ENCODE peak calls at places on chromosomes 2 and 18, in seven cellular contexts. Y is neural crest cell, S is pancreas, A is heart left ventricle, Z is nephron progenitor cell, D is chondrocyte, H is fibroblast of mammary gland. B is an unnamed sample.

GRCh38 chr2:160646684-160647444 is 153.3 kb upstream of the RBMS1 start:
- DNase-seq in Y (no peak), S (no peak), A (no peak), Z (no peak), D (no peak), H (no peak), B (no peak)

GRCh38 chr18:48024009-48024512 is 93.6 kb upstream of the SMAD2 start:
- DNase-seq in Y (no peak), S (no peak), A (no peak), Z (no peak), D (no peak), H (no peak), B (no peak)

GRCh38 chr2:23658466-23658942 is 268.4 kb downstream of the ATAD2B start:
- DNase-seq in Y (no peak), S (no peak), A (peak), Z (peak), D (no peak), H (peak), B (no peak)

GRCh38 chr2:98807221-98807620 is 76.3 kb upstream of the MGAT4A start:
- DNase-seq in Y (no peak), S (no peak), A (no peak), Z (no peak), D (no peak), H (no peak), B (no peak)

GRCh38 chr2:99648115-99648850 is 158.5 kb upstream of the REV1 start:
- DNase-seq in Y (no peak), S (no peak), A (no peak), Z (no peak), D (no peak), H (peak), B (peak)

GRCh38 chr2:219010162-219010756 is 17.0 kb upstream of the CRYBA2 start:
- DNase-seq in Y (no peak), S (no peak), A (no peak), Z (no peak), D (no peak), H (no peak), B (peak)

GRCh38 chr2:128410035-128410757 is 91.5 kb upstream of the HS6ST1 start:
- DNase-seq in Y (no peak), S (no peak), A (no peak), Z (no peak), D (peak), H (no peak), B (no peak)

GRCh38 chr2:178479275-178479616 is 846 bp upstream of the FKBP7 start:
- DNase-seq in Y (no peak), S (no peak), A (no peak), Z (no peak), D (no peak), H (no peak), B (no peak)

GRCh38 chr2:241036964-241037421 is 38.6 kb downstream of the SNED1 start:
- DNase-seq in Y (no peak), S (no peak), A (no peak), Z (no peak), D (no peak), H (no peak), B (no peak)

GRCh38 chr2:218218409-218219185 is 1.6 kb downstream of the ARPC2 start:
- DNase-seq in Y (no peak), S (no peak), A (no peak), Z (no peak), D (no peak), H (no peak), B (no peak)

GRCh38 chr2:108315408-108316193 is 26.9 kb downstream of the SULT1C2 start:
- DNase-seq in Y (no peak), S (no peak), A (no peak), Z (no peak), D (no peak), H (no peak), B (no peak)

GRCh38 chr2:127196549-127196948 is 23.6 kb downstream of the CYP27C1 start:
- DNase-seq in Y (no peak), S (no peak), A (no peak), Z (no peak), D (no peak), H (no peak), B (no peak)

GRCh38 chr2:127199223-127199622 is 20.9 kb downstream of the CYP27C1 start:
- DNase-seq in Y (no peak), S (no peak), A (no peak), Z (no peak), D (no peak), H (no peak), B (no peak)

GRCh38 chr2:127197475-127198385 is 22.4 kb downstream of the CYP27C1 start:
- DNase-seq in Y (peak), S (no peak), A (no peak), Z (peak), D (no peak), H (peak), B (peak)

GRCh38 chr2:127195140-127196074 is 24.7 kb downstream of the CYP27C1 start:
- DNase-seq in Y (no peak), S (no peak), A (no peak), Z (no peak), D (no peak), H (no peak), B (no peak)

GRCh38 chr2:127196998-127197397 is 23.1 kb downstream of the CYP27C1 start:
- DNase-seq in Y (no peak), S (no peak), A (no peak), Z (no peak), D (no peak), H (no peak), B (no peak)
- TF ChIP-seq CTCF in Y (peak), S (no peak), A (peak), Z (no peak), D (peak), H (peak), B (peak)

GRCh38 chr2:47536696-47537095 is 133.7 kb downstream of the MSH2 start:
- DNase-seq in Y (no peak), S (no peak), A (no peak), Z (no peak), D (no peak), H (peak), B (peak)

GRCh38 chr2:47535991-47536390 is 133.0 kb downstream of the MSH2 start:
- DNase-seq in Y (no peak), S (no peak), A (no peak), Z (no peak), D (no peak), H (peak), B (peak)

GRCh38 chr2:47541848-47542450 is 139.0 kb downstream of the MSH2 start:
- DNase-seq in Y (no peak), S (no peak), A (no peak), Z (no peak), D (no peak), H (no peak), B (no peak)

GRCh38 chr2:47535073-47535472 is 132.1 kb downstream of the MSH2 start:
- DNase-seq in Y (no peak), S (no peak), A (no peak), Z (no peak), D (no peak), H (no peak), B (no peak)

GRCh38 chr2:47539228-47539627 is 136.3 kb downstream of the MSH2 start:
- DNase-seq in Y (no peak), S (no peak), A (no peak), Z (no peak), D (no peak), H (no peak), B (no peak)
- TF ChIP-seq CTCF in Y (peak), S (no peak), A (no peak), Z (peak), D (peak), H (peak), B (peak)

GRCh38 chr18:79523738-79524180 is 128.0 kb downstream of the NFATC1 start:
- DNase-seq in Y (no peak), S (no peak), A (peak), Z (no peak), D (no peak), H (no peak), B (no peak)

GRCh38 chr18:79523221-79523737 is 127.5 kb downstream of the NFATC1 start:
- DNase-seq in Y (no peak), S (no peak), A (no peak), Z (no peak), D (no peak), H (no peak), B (no peak)

GRCh38 chr18:79524181-79525078 is 128.7 kb downstream of the NFATC1 start:
- DNase-seq in Y (no peak), S (no peak), A (peak), Z (no peak), D (peak), H (no peak), B (no peak)

GRCh38 chr18:79521806-79522205 is 126.1 kb downstream of the NFATC1 start:
- DNase-seq in Y (no peak), S (no peak), A (peak), Z (no peak), D (no peak), H (no peak), B (no peak)

GRCh38 chr18:79522451-79523220 is 126.9 kb downstream of the NFATC1 start:
- DNase-seq in Y (no peak), S (no peak), A (peak), Z (no peak), D (peak), H (no peak), B (no peak)
- TF ChIP-seq CTCF in Y (no peak), S (no peak), A (no peak), Z (no peak), D (no peak), H (no peak), B (no peak)

GRCh38 chr2:42060718-42061619 is 13.1 kb downstream of the PKDCC start:
- DNase-seq in Y (no peak), S (no peak), A (no peak), Z (no peak), D (no peak), H (peak), B (no peak)

GRCh38 chr2:42061839-42062238 is 14.0 kb downstream of the PKDCC start:
- DNase-seq in Y (no peak), S (no peak), A (no peak), Z (no peak), D (no peak), H (no peak), B (no peak)

GRCh38 chr2:42057902-42058450 is 10.2 kb downstream of the PKDCC start:
- DNase-seq in Y (no peak), S (no peak), A (no peak), Z (no peak), D (no peak), H (no peak), B (no peak)

GRCh38 chr2:42059261-42059898 is 11.6 kb downstream of the PKDCC start:
- DNase-seq in Y (no peak), S (no peak), A (no peak), Z (no peak), D (no peak), H (no peak), B (no peak)

GRCh38 chr2:42060028-42060427 is 12.2 kb downstream of the PKDCC start:
- DNase-seq in Y (no peak), S (no peak), A (no peak), Z (no peak), D (no peak), H (no peak), B (no peak)
- TF ChIP-seq CTCF in Y (no peak), S (no peak), A (no peak), Z (no peak), D (peak), H (no peak), B (no peak)

GRCh38 chr2:207933396-207934045 is 91.8 kb downstream of the PLEKHM3 start:
- DNase-seq in Y (no peak), S (no peak), A (no peak), Z (no peak), D (no peak), H (no peak), B (no peak)

GRCh38 chr2:207936380-207936779 is 88.9 kb downstream of the PLEKHM3 start:
- DNase-seq in Y (no peak), S (no peak), A (no peak), Z (no peak), D (no peak), H (no peak), B (no peak)

GRCh38 chr2:207935991-207936370 is 89.3 kb downstream of the PLEKHM3 start:
- DNase-seq in Y (no peak), S (no peak), A (no peak), Z (no peak), D (no peak), H (no peak), B (no peak)

GRCh38 chr2:207934720-207935119 is 90.6 kb downstream of the PLEKHM3 start:
- DNase-seq in Y (no peak), S (no peak), A (no peak), Z (no peak), D (no peak), H (no peak), B (no peak)

DNA sequence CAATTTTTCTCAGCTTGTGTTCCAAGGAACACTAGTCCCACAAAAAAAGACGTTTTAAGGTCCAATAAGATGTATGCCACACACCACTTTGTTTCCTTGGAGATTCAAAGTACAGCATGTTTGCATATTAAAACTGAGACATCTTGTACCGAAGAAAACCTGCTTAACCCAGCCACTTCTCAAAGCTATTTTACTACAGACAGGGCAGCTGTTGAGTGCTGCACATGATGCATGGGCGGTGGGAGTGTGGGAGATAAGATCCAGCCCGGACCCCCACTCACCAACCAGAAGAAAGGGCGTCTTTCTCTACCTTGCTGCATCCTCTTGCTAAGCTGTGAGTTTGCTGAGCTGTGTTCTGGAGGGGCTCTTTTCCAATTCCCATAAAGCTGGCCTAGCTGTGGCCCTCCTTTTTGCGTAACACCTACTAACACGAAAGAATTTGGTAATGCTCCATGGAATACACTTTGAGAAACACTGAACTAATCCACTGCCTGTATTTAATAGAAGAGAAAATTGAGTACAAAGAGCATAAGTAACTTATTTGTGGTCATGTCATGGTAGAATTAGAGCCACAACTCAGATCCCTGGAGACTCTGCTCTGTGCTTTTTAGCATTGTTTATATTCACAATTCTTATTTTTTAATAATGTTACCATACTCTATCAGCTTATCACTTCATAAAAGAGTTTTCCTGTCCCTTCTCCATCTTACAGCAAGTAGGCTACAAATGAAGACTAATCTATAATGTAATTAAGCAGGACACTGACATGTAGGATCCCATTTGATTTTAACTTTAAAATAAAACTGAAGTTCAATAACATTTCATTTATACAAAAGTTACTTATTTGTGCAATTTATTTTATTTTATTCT is 90.0 kb downstream of the PLEKHM3 start:
- DNase-seq in Y (no peak), S (no peak), A (no peak), Z (no peak), D (no peak), H (no peak), B (no peak)
- TF ChIP-seq CTCF in Y (no peak), S (no peak), A (no peak), Z (no peak), D (no peak), H (no peak), B (no peak)

GRCh38 chr2:15146960-15147359 is 414.2 kb downstream of the NBAS start:
- DNase-seq in Y (no peak), S (no peak), A (no peak), Z (no peak), D (no peak), H (no peak), B (no peak)
- TF ChIP-seq CTCF in Y (no peak), S (no peak), A (no peak), Z (no peak), D (no peak), H (no peak), B (no peak)

B was measured in HFFc6.